ENCODE peak calls at places on chromosomes 11 and 22, in five cellular contexts. H is K562, S is WTC11, B is H1, I is HepG2. X is an unnamed sample.

GRCh38 chr22:24094966-24095365 is 83.9 kb downstream of the CABIN1 start:
- DNase-seq in H (no peak), S (no peak), B (no peak), I (no peak), X (no peak)

GRCh38 chr11:105022527-105022926 is 441 bp downstream of the CASP5 start:
- DNase-seq in H (no peak), S (no peak), B (no peak), I (no peak), X (no peak)

GRCh38 chr11:89625171-89625570 is 84.9 kb upstream of the TRIM77 start:
- DNase-seq in H (peak; percentile 1), S (no peak), B (no peak), I (no peak), X (no peak)

GRCh38 chr11:65859812-65860277 is 388 bp upstream of the MUS81 start:
- DNase-seq in H (no peak), S (peak; percentile 40), B (no peak), I (no peak), X (no peak)

GRCh38 chr11:113603277-113604059 is 102.6 kb downstream of the TMPRSS5 start:
- DNase-seq in H (no peak), S (no peak), B (no peak), I (no peak), X (no peak)

GRCh38 chr11:61826930-61827572 is 1.0 kb upstream of the FADS2 start:
- DNase-seq in H (no peak), S (no peak), B (peak; percentile 54), I (no peak), X (no peak)

GRCh38 chr11:121560251-121560650 is 107.5 kb upstream of the SORL1-AS1 start:
- DNase-seq in H (no peak), S (no peak), B (no peak), I (no peak), X (no peak)

GRCh38 chr11:92979176-92979575 is 9.7 kb downstream of the MTNR1B start:
- DNase-seq in H (no peak), S (no peak), B (no peak), I (no peak), X (no peak)

GRCh38 chr22:45197606-45198462 is 34.1 kb downstream of the NUP50 start:
- DNase-seq in H (no peak), S (no peak), B (peak; percentile 41), I (no peak), X (no peak)

GRCh38 chr11:44147751-44148150 is 52.3 kb downstream of the EXT2 start:
- DNase-seq in H (no peak), S (no peak), B (no peak), I (no peak), X (no peak)

GRCh38 chr11:27388869-27389268 is 25.9 kb upstream of the CCDC34 start:
- DNase-seq in H (no peak), S (no peak), B (no peak), I (no peak), X (no peak)

GRCh38 chr22:37455896-37456295 is 28.6 kb upstream of the ELFN2 start:
- DNase-seq in H (no peak), S (no peak), B (no peak), I (no peak), X (no peak)

GRCh38 chr22:46977656-46978343 is 215.3 kb downstream of the TBC1D22A start:
- DNase-seq in H (no peak), S (no peak), B (no peak), I (no peak), X (no peak)

GRCh38 chr11:65297026-65297667 is 17.5 kb upstream of the CDC42EP2 start:
- DNase-seq in H (no peak), S (no peak), B (no peak), I (no peak), X (no peak)

GRCh38 chr11:48170176-48170839 is 46.3 kb upstream of the OR4B1 start:
- DNase-seq in H (no peak), S (no peak), B (no peak), I (no peak), X (no peak)

GRCh38 chr11:82927264-82927880 is 25.8 kb downstream of the DDIAS start:
- DNase-seq in H (peak; percentile 47), S (no peak), B (no peak), I (peak; percentile 43), X (no peak)

GRCh38 chr11:74169736-74170458 is 905 bp downstream of the C2CD3 start:
- DNase-seq in H (no peak), S (no peak), B (no peak), I (no peak), X (no peak)

GRCh38 chr11:122180435-122180834 is 64.4 kb upstream of the BLID start:
- DNase-seq in H (no peak), S (no peak), B (no peak), I (no peak), X (no peak)

GRCh38 chr22:49324527-49325491 is 502.9 kb downstream of the BRD1 start:
- DNase-seq in H (no peak), S (no peak), B (peak; percentile 38), I (no peak), X (no peak)

GRCh38 chr11:125535585-125535984 is 33.7 kb upstream of the EI24 start:
- DNase-seq in H (no peak), S (no peak), B (no peak), I (no peak), X (no peak)

GRCh38 chr11:88295028-88295427 is 42.5 kb downstream of the CTSC start:
- DNase-seq in H (no peak), S (no peak), B (no peak), I (no peak), X (no peak)

GRCh38 chr11:88297320-88298263 is 39.9 kb downstream of the CTSC start:
- DNase-seq in H (no peak), S (no peak), B (no peak), I (peak; percentile 8), X (no peak)

GRCh38 chr11:88293931-88294330 is 43.6 kb downstream of the CTSC start:
- DNase-seq in H (no peak), S (no peak), B (no peak), I (no peak), X (no peak)

GRCh38 chr11:88288560-88288959 is 49.0 kb downstream of the CTSC start:
- DNase-seq in H (no peak), S (no peak), B (no peak), I (no peak), X (no peak)

DNA sequence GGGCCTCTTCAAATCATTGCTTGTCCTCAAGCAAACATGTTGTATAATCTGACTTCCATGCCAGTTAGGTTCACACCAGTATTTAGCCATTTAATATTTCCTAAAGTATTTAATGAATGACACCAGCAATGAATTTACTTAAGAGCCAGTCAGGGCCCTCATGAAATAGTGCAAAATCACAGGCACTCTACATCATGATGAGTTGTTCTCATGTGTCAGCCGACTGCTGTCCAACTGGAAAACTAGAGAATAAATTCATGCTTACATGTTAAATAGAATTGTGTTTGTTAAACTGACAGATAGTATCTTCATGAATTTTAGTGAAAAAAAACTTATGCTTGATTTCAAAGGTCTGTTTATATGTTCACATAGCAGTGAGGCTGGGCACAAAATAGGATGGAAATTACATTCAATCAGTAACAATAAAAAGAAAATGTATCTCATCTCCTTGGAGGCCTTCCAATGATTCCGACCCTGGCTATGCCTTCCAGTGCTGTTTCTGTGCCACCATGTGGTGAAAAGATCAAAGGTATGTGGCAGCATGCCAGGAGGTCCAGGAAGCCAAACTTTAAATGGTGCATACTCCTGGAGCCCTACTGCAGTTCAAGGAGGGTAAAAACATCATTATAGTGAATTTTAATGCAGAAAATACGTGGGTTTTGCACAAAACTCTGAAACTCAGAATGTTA is 45.2 kb downstream of the CTSC start:
- DNase-seq in H (no peak), S (no peak), B (no peak), I (peak; percentile 6), X (no peak)
- TF ChIP-seq ATF2 in H (no peak), S (no peak), B (no peak), I (no peak), X (no peak)

GRCh38 chr22:30429887-30430286 is 4.3 kb downstream of the MTFP1 start:
- DNase-seq in H (no peak), S (no peak), B (no peak), I (no peak), X (no peak)
- TF ChIP-seq ATF2 in H (no peak), S (no peak), B (no peak), I (no peak), X (no peak)

GRCh38 chr11:128948583-128948982 is 5.9 kb upstream of the TP53AIP1 start:
- DNase-seq in H (no peak), S (peak; percentile 52), B (no peak), I (no peak), X (no peak)
- TF ChIP-seq ATF2 in H (no peak), S (no peak), B (no peak), I (no peak), X (no peak)

GRCh38 chr22:28997342-28997741 is 64.3 kb downstream of the C22orf31 start:
- DNase-seq in H (no peak), S (no peak), B (no peak), I (no peak), X (no peak)

GRCh38 chr22:28998681-28999080 is 63.0 kb downstream of the C22orf31 start:
- DNase-seq in H (no peak), S (no peak), B (no peak), I (no peak), X (no peak)

GRCh38 chr22:29000225-29000556 is 61.4 kb downstream of the C22orf31 start:
- DNase-seq in H (no peak), S (no peak), B (no peak), I (no peak), X (no peak)

GRCh38 chr22:29000641-29001040 is 61.0 kb downstream of the C22orf31 start:
- DNase-seq in H (no peak), S (no peak), B (no peak), I (no peak), X (no peak)

DNA sequence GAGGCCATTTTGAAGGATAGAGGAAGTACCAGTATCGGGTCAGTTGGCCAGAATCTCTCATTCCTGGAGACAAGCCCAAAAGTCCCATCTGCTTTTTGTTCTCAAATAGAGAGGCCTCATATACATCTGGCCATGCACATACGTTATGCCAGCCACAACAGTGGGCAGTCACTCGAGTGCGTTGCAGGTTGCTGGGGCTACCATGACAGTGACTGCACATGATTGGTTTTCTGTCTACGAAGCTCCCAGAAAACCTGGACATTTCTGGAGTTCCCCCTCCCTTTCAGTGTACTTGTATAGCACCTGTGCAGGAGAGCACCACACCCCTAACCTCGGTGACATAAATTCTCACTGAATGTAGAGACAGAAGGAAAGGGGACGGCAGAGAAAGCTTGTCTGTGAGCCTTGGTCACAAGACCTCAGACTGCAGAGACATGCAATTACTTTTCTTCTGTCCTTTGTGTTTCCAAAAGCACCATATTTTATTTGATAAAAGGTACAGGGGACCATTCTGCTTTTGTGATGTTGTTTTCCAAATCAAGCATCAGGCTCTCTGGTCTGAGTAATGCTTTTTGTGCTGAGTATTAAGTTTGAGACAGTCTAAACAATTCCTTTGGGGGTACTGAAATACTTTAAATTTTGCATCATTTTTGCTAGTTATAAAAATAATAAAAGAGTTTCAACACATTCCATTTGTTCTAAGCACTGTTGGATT is 62.0 kb downstream of the C22orf31 start:
- DNase-seq in H (no peak), S (no peak), B (no peak), I (no peak), X (no peak)
- TF ChIP-seq ATF2 in H (no peak), S (no peak), B (no peak), I (no peak), X (no peak)

GRCh38 chr11:45390407-45390806 is 104.3 kb upstream of the SYT13 start:
- DNase-seq in H (no peak), S (no peak), B (no peak), I (peak; percentile 49), X (no peak)
- TF ChIP-seq ATF2 in H (no peak), S (no peak), B (no peak), I (no peak), X (no peak)

GRCh38 chr11:59174664-59175033 is 2.7 kb downstream of the DTX4 start:
- DNase-seq in H (no peak), S (no peak), B (no peak), I (peak; percentile 68), X (no peak)
- TF ChIP-seq ATF2 in H (no peak), S (no peak), B (no peak), I (no peak), X (no peak)

X was measured in GM12878.